ENCODE peak calls at places on chromosomes 16 and 17, in nine cellular contexts. One of them, this sample, is unnamed.
A peak's percentile ranks its signal among the peaks of the same experiment; 100 is the strongest.

GRCh38 chr16:89357055-89357454 is 133.3 kb downstream of the ANKRD11 start:
- DNase-seq in DMS79: no peak
- DNase-seq in dermis microvascular lymphatic vessel endothelial cell: no peak
- DNase-seq in heart right ventricle: no peak
- DNase-seq in PC-9: no peak
- DNase-seq in sigmoid colon: no peak
- DNase-seq in progenitor cell of endocrine pancreas: no peak
- DNase-seq in cardiac muscle cell: no peak
- DNase-seq in CD4-positive, alpha-beta T cell: no peak
- DNase-seq in this sample: no peak

GRCh38 chr16:17476414-17477259 is 5.9 kb upstream of the XYLT1 start:
- DNase-seq in sigmoid colon: no peak
- DNase-seq in progenitor cell of endocrine pancreas: peak; percentile 34
- DNase-seq in DMS79: no peak
- DNase-seq in heart right ventricle: no peak
- DNase-seq in CD4-positive, alpha-beta T cell: peak; percentile 24
- DNase-seq in PC-9: no peak
- DNase-seq in cardiac muscle cell: peak; percentile 78
- DNase-seq in dermis microvascular lymphatic vessel endothelial cell: peak; percentile 53
- DNase-seq in this sample: peak; percentile 64

GRCh38 chr16:49834496-49835009 is 21.4 kb downstream of the ZNF423 start:
- DNase-seq in DMS79: no peak
- DNase-seq in progenitor cell of endocrine pancreas: no peak
- DNase-seq in cardiac muscle cell: peak; percentile 37
- DNase-seq in CD4-positive, alpha-beta T cell: no peak
- DNase-seq in dermis microvascular lymphatic vessel endothelial cell: no peak
- DNase-seq in heart right ventricle: peak; percentile 64
- DNase-seq in PC-9: no peak
- DNase-seq in sigmoid colon: peak; percentile 87
- DNase-seq in this sample: no peak

GRCh38 chr17:39082482-39082881 is 69.0 kb downstream of the PLXDC1 start:
- DNase-seq in CD4-positive, alpha-beta T cell: no peak
- DNase-seq in PC-9: no peak
- DNase-seq in dermis microvascular lymphatic vessel endothelial cell: peak; percentile 32
- DNase-seq in DMS79: no peak
- DNase-seq in cardiac muscle cell: no peak
- DNase-seq in heart right ventricle: peak; percentile 35
- DNase-seq in progenitor cell of endocrine pancreas: no peak
- DNase-seq in sigmoid colon: no peak
- DNase-seq in this sample: no peak

GRCh38 chr17:72408122-72408382 is 287.2 kb downstream of the SOX9 start:
- DNase-seq in heart right ventricle: no peak
- DNase-seq in progenitor cell of endocrine pancreas: no peak
- DNase-seq in dermis microvascular lymphatic vessel endothelial cell: no peak
- DNase-seq in sigmoid colon: no peak
- DNase-seq in cardiac muscle cell: no peak
- DNase-seq in CD4-positive, alpha-beta T cell: no peak
- DNase-seq in PC-9: peak; percentile 55
- DNase-seq in DMS79: no peak
- DNase-seq in this sample: no peak

GRCh38 chr17:57988301-57989010 is 402 bp upstream of the VEZF1 start:
- DNase-seq in DMS79: no peak
- DNase-seq in heart right ventricle: peak; percentile 70
- DNase-seq in cardiac muscle cell: peak; percentile 72
- DNase-seq in sigmoid colon: peak; percentile 90
- DNase-seq in dermis microvascular lymphatic vessel endothelial cell: peak; percentile 70
- DNase-seq in CD4-positive, alpha-beta T cell: no peak
- DNase-seq in PC-9: no peak
- DNase-seq in progenitor cell of endocrine pancreas: no peak
- DNase-seq in this sample: no peak

GRCh38 chr16:67563708-67564468 is 1.6 kb downstream of the CTCF start:
- DNase-seq in CD4-positive, alpha-beta T cell: peak; percentile 35
- DNase-seq in DMS79: no peak
- DNase-seq in cardiac muscle cell: peak; percentile 35
- DNase-seq in dermis microvascular lymphatic vessel endothelial cell: peak; percentile 37
- DNase-seq in sigmoid colon: peak; percentile 86
- DNase-seq in PC-9: peak; percentile 67
- DNase-seq in heart right ventricle: peak; percentile 13
- DNase-seq in progenitor cell of endocrine pancreas: no peak
- DNase-seq in this sample: no peak

GRCh38 chr17:61465550-61466237 is 13.5 kb downstream of the TBX4 start:
- DNase-seq in heart right ventricle: no peak
- DNase-seq in CD4-positive, alpha-beta T cell: no peak
- DNase-seq in sigmoid colon: peak; percentile 36
- DNase-seq in dermis microvascular lymphatic vessel endothelial cell: no peak
- DNase-seq in cardiac muscle cell: no peak
- DNase-seq in DMS79: no peak
- DNase-seq in PC-9: no peak
- DNase-seq in progenitor cell of endocrine pancreas: no peak
- DNase-seq in this sample: no peak

GRCh38 chr16:477287-477686 is 50.2 kb upstream of the CAPN15 start:
- DNase-seq in DMS79: no peak
- DNase-seq in sigmoid colon: no peak
- DNase-seq in progenitor cell of endocrine pancreas: no peak
- DNase-seq in heart right ventricle: peak; percentile 43
- DNase-seq in CD4-positive, alpha-beta T cell: no peak
- DNase-seq in dermis microvascular lymphatic vessel endothelial cell: peak; percentile 74
- DNase-seq in PC-9: no peak
- DNase-seq in cardiac muscle cell: no peak
- DNase-seq in this sample: no peak

GRCh38 chr16:10136916-10137315 is 45.3 kb downstream of the GRIN2A start:
- DNase-seq in cardiac muscle cell: no peak
- DNase-seq in CD4-positive, alpha-beta T cell: no peak
- DNase-seq in sigmoid colon: no peak
- DNase-seq in dermis microvascular lymphatic vessel endothelial cell: no peak
- DNase-seq in PC-9: no peak
- DNase-seq in DMS79: no peak
- DNase-seq in heart right ventricle: no peak
- DNase-seq in progenitor cell of endocrine pancreas: no peak
- DNase-seq in this sample: no peak

GRCh38 chr17:19317359-19318095 is 45.0 kb downstream of the B9D1 start:
- DNase-seq in dermis microvascular lymphatic vessel endothelial cell: no peak
- DNase-seq in heart right ventricle: peak; percentile 89
- DNase-seq in progenitor cell of endocrine pancreas: peak; percentile 26
- DNase-seq in CD4-positive, alpha-beta T cell: no peak
- DNase-seq in cardiac muscle cell: peak; percentile 88
- DNase-seq in sigmoid colon: peak; percentile 90
- DNase-seq in PC-9: no peak
- DNase-seq in DMS79: no peak
- DNase-seq in this sample: peak; percentile 90

GRCh38 chr17:39132192-39132600 is 19.2 kb downstream of the PLXDC1 start:
- DNase-seq in heart right ventricle: peak; percentile 44
- DNase-seq in DMS79: no peak
- DNase-seq in progenitor cell of endocrine pancreas: no peak
- DNase-seq in CD4-positive, alpha-beta T cell: no peak
- DNase-seq in PC-9: no peak
- DNase-seq in dermis microvascular lymphatic vessel endothelial cell: no peak
- DNase-seq in cardiac muscle cell: no peak
- DNase-seq in sigmoid colon: peak; percentile 78
- DNase-seq in this sample: no peak

GRCh38 chr16:64412578-64413280 is 709.1 kb downstream of the CDH11 start:
- DNase-seq in sigmoid colon: no peak
- DNase-seq in cardiac muscle cell: no peak
- DNase-seq in progenitor cell of endocrine pancreas: no peak
- DNase-seq in CD4-positive, alpha-beta T cell: no peak
- DNase-seq in PC-9: no peak
- DNase-seq in heart right ventricle: no peak
- DNase-seq in DMS79: no peak
- DNase-seq in dermis microvascular lymphatic vessel endothelial cell: no peak
- DNase-seq in this sample: no peak

GRCh38 chr17:19574956-19575355 is 41.3 kb downstream of the SLC47A1 start:
- DNase-seq in progenitor cell of endocrine pancreas: no peak
- DNase-seq in heart right ventricle: no peak
- DNase-seq in CD4-positive, alpha-beta T cell: no peak
- DNase-seq in dermis microvascular lymphatic vessel endothelial cell: no peak
- DNase-seq in PC-9: no peak
- DNase-seq in DMS79: no peak
- DNase-seq in cardiac muscle cell: no peak
- DNase-seq in sigmoid colon: no peak
- DNase-seq in this sample: no peak

GRCh38 chr16:71722801-71723536 is 1.5 kb downstream of the PHLPP2 start:
- DNase-seq in heart right ventricle: peak; percentile 65
- DNase-seq in dermis microvascular lymphatic vessel endothelial cell: peak; percentile 73
- DNase-seq in PC-9: peak; percentile 78
- DNase-seq in cardiac muscle cell: peak; percentile 84
- DNase-seq in DMS79: peak; percentile 11
- DNase-seq in progenitor cell of endocrine pancreas: peak; percentile 62
- DNase-seq in sigmoid colon: peak; percentile 86
- DNase-seq in CD4-positive, alpha-beta T cell: peak; percentile 33
- DNase-seq in this sample: no peak

GRCh38 chr16:54817432-54817831 is 113.2 kb upstream of the IRX5 start:
- DNase-seq in PC-9: peak; percentile 44
- DNase-seq in CD4-positive, alpha-beta T cell: no peak
- DNase-seq in sigmoid colon: no peak
- DNase-seq in heart right ventricle: peak; percentile 7
- DNase-seq in dermis microvascular lymphatic vessel endothelial cell: no peak
- DNase-seq in progenitor cell of endocrine pancreas: no peak
- DNase-seq in cardiac muscle cell: peak; percentile 23
- DNase-seq in DMS79: no peak
- DNase-seq in this sample: no peak

GRCh38 chr16:14310519-14310991 is 239.4 kb downstream of the MRTFB start:
- DNase-seq in DMS79: no peak
- DNase-seq in heart right ventricle: no peak
- DNase-seq in sigmoid colon: no peak
- DNase-seq in PC-9: peak; percentile 52
- DNase-seq in CD4-positive, alpha-beta T cell: no peak
- DNase-seq in cardiac muscle cell: no peak
- DNase-seq in dermis microvascular lymphatic vessel endothelial cell: no peak
- DNase-seq in progenitor cell of endocrine pancreas: no peak
- DNase-seq in this sample: no peak

This sample was measured in iPS DF 19.7.